ENCODE peak calls at places on chromosome 21, in four cellular contexts. One of them, this sample, is unnamed.
A peak's percentile ranks its signal among the peaks of the same experiment; 100 is the strongest.

GRCh38 chr21:31173881-31174555 is 135.7 kb upstream of the KRTAP19-8 start:
- DNase-seq in PC-3: no peak
- DNase-seq in foreskin fibroblast: peak; percentile 50
- DNase-seq in pancreas: peak; percentile 31
- DNase-seq in this sample: peak; percentile 54

GRCh38 chr21:25912402-25912746 is 177.6 kb downstream of the GABPA start:
- DNase-seq in PC-3: no peak
- DNase-seq in foreskin fibroblast: no peak
- DNase-seq in pancreas: no peak
- DNase-seq in this sample: no peak

GRCh38 chr21:35179990-35180557 is 131.0 kb upstream of the RUNX1 start:
- DNase-seq in PC-3: peak; percentile 91
- DNase-seq in foreskin fibroblast: peak; percentile 88
- DNase-seq in pancreas: no peak
- DNase-seq in this sample: peak; percentile 46

GRCh38 chr21:26846036-26846931 is 1.1 kb upstream of the ADAMTS1 start:
- DNase-seq in PC-3: peak; percentile 69
- DNase-seq in pancreas: peak; percentile 74
- DNase-seq in foreskin fibroblast: peak; percentile 95
- DNase-seq in this sample: no peak

GRCh38 chr21:43806017-43806710 is 16.8 kb downstream of the RRP1 start:
- DNase-seq in PC-3: no peak
- DNase-seq in foreskin fibroblast: no peak
- DNase-seq in pancreas: no peak
- DNase-seq in this sample: no peak

GRCh38 chr21:36909901-36910561 is 56.4 kb downstream of the HLCS start:
- DNase-seq in foreskin fibroblast: peak; percentile 93
- DNase-seq in PC-3: peak; percentile 99
- DNase-seq in pancreas: no peak
- DNase-seq in this sample: peak; percentile 95

GRCh38 chr21:20424943-20425342 is 573.3 kb upstream of the NCAM2 start:
- DNase-seq in PC-3: no peak
- DNase-seq in pancreas: no peak
- DNase-seq in foreskin fibroblast: no peak
- DNase-seq in this sample: no peak

GRCh38 chr21:16589046-16589445 is 859.3 kb downstream of the USP25 start:
- DNase-seq in pancreas: no peak
- DNase-seq in PC-3: no peak
- DNase-seq in foreskin fibroblast: no peak
- DNase-seq in this sample: no peak

GRCh38 chr21:14403681-14404318 is 20.9 kb upstream of the HSPA13 start:
- DNase-seq in PC-3: peak; percentile 65
- DNase-seq in foreskin fibroblast: peak; percentile 55
- DNase-seq in pancreas: no peak
- DNase-seq in this sample: peak; percentile 40

GRCh38 chr21:38134084-38134873 is 122.5 kb upstream of the KCNJ15 start:
- DNase-seq in pancreas: no peak
- DNase-seq in foreskin fibroblast: no peak
- DNase-seq in PC-3: no peak
- DNase-seq in this sample: no peak

GRCh38 chr21:32349333-32349944 is 43.4 kb downstream of the URB1 start:
- DNase-seq in pancreas: no peak
- DNase-seq in PC-3: no peak
- DNase-seq in foreskin fibroblast: no peak
- DNase-seq in this sample: no peak

GRCh38 chr21:37297364-37297763 is 30.2 kb upstream of the VPS26C start:
- DNase-seq in PC-3: no peak
- DNase-seq in foreskin fibroblast: no peak
- DNase-seq in pancreas: no peak
- DNase-seq in this sample: no peak

GRCh38 chr21:20404915-20405314 is 593.3 kb upstream of the NCAM2 start:
- DNase-seq in PC-3: no peak
- DNase-seq in pancreas: no peak
- DNase-seq in foreskin fibroblast: no peak
- DNase-seq in this sample: no peak

GRCh38 chr21:31917108-31917507 is 44.3 kb downstream of the HUNK start:
- DNase-seq in pancreas: no peak
- DNase-seq in foreskin fibroblast: peak; percentile 19
- DNase-seq in PC-3: no peak
- DNase-seq in this sample: no peak

GRCh38 chr21:24225432-24225831 is 1381.8 kb downstream of the MRPL39 start:
- DNase-seq in PC-3: peak; percentile 80
- DNase-seq in foreskin fibroblast: peak; percentile 2
- DNase-seq in pancreas: no peak
- DNase-seq in this sample: peak; percentile 19

GRCh38 chr21:16250282-16250681 is 520.5 kb downstream of the USP25 start:
- DNase-seq in foreskin fibroblast: no peak
- DNase-seq in PC-3: peak; percentile 10
- DNase-seq in pancreas: no peak
- DNase-seq in this sample: no peak

GRCh38 chr21:35852820-35853219 is 207.5 kb downstream of the SETD4 start:
- DNase-seq in foreskin fibroblast: no peak
- DNase-seq in pancreas: no peak
- DNase-seq in PC-3: no peak
- DNase-seq in this sample: no peak

GRCh38 chr21:27505516-27505915 is 538.6 kb upstream of the ADAMTS5 start:
- DNase-seq in PC-3: no peak
- DNase-seq in pancreas: no peak
- DNase-seq in foreskin fibroblast: peak; percentile 83
- DNase-seq in this sample: peak; percentile 88

GRCh38 chr21:14957836-14958235 is 107.0 kb downstream of the NRIP1 start:
- DNase-seq in pancreas: no peak
- DNase-seq in foreskin fibroblast: peak; percentile 36
- DNase-seq in PC-3: peak; percentile 34
- DNase-seq in this sample: no peak

GRCh38 chr21:26962516-26963305 is 4.2 kb downstream of the ADAMTS5 start:
- DNase-seq in foreskin fibroblast: peak; percentile 46
- DNase-seq in pancreas: no peak
- DNase-seq in PC-3: no peak
- DNase-seq in this sample: no peak

GRCh38 chr21:26388731-26389231 is 184.3 kb downstream of the CYYR1 start:
- DNase-seq in foreskin fibroblast: peak; percentile 85
- DNase-seq in PC-3: peak; percentile 89
- DNase-seq in pancreas: no peak
- DNase-seq in this sample: no peak

GRCh38 chr21:21806711-21807597 is 808.7 kb downstream of the NCAM2 start:
- DNase-seq in pancreas: no peak
- DNase-seq in PC-3: no peak
- DNase-seq in foreskin fibroblast: no peak
- DNase-seq in this sample: no peak

GRCh38 chr21:16071082-16071481 is 341.3 kb downstream of the USP25 start:
- DNase-seq in PC-3: no peak
- DNase-seq in pancreas: no peak
- DNase-seq in foreskin fibroblast: peak; percentile 61
- DNase-seq in this sample: peak; percentile 53

GRCh38 chr21:19878133-19878532 is 1120.1 kb upstream of the NCAM2 start:
- DNase-seq in PC-3: no peak
- DNase-seq in foreskin fibroblast: no peak
- DNase-seq in pancreas: no peak
- DNase-seq in this sample: no peak

GRCh38 chr21:35749904-35750303 is 310.4 kb downstream of the SETD4 start:
- DNase-seq in foreskin fibroblast: no peak
- DNase-seq in pancreas: no peak
- DNase-seq in PC-3: no peak
- DNase-seq in this sample: no peak

GRCh38 chr21:37658121-37658993 is 257.9 kb downstream of the KCNJ6 start:
- DNase-seq in foreskin fibroblast: peak; percentile 3
- DNase-seq in PC-3: no peak
- DNase-seq in pancreas: no peak
- DNase-seq in this sample: peak; percentile 11

GRCh38 chr21:16211339-16212303 is 481.8 kb downstream of the USP25 start:
- DNase-seq in pancreas: no peak
- DNase-seq in PC-3: no peak
- DNase-seq in foreskin fibroblast: peak; percentile 63
- DNase-seq in this sample: no peak

GRCh38 chr21:35198004-35198403 is 148.9 kb upstream of the RUNX1 start:
- DNase-seq in foreskin fibroblast: peak; percentile 92
- DNase-seq in pancreas: no peak
- DNase-seq in PC-3: peak; percentile 99
- DNase-seq in this sample: peak; percentile 66

GRCh38 chr21:31213787-31214186 is 130.3 kb downstream of the TIAM1 start:
- DNase-seq in foreskin fibroblast: no peak
- DNase-seq in pancreas: no peak
- DNase-seq in PC-3: peak; percentile 46
- DNase-seq in this sample: no peak

GRCh38 chr21:15751037-15751436 is 21.3 kb downstream of the USP25 start:
- DNase-seq in PC-3: no peak
- DNase-seq in foreskin fibroblast: no peak
- DNase-seq in pancreas: no peak
- DNase-seq in this sample: no peak

GRCh38 chr21:40952551-40953330 is 105.8 kb upstream of the DSCAM start:
- DNase-seq in PC-3: no peak
- DNase-seq in pancreas: no peak
- DNase-seq in foreskin fibroblast: no peak
- DNase-seq in this sample: no peak

GRCh38 chr21:14383596-14384210 is 757 bp upstream of the HSPA13 start:
- DNase-seq in PC-3: no peak
- DNase-seq in foreskin fibroblast: no peak
- DNase-seq in pancreas: no peak
- DNase-seq in this sample: no peak

GRCh38 chr21:28781602-28782274 is 210.9 kb downstream of the LTN1 start:
- DNase-seq in foreskin fibroblast: peak; percentile 68
- DNase-seq in PC-3: peak; percentile 72
- DNase-seq in pancreas: no peak
- DNase-seq in this sample: no peak

GRCh38 chr21:25359724-25360123 is 247.6 kb downstream of the MRPL39 start:
- DNase-seq in PC-3: peak; percentile 52
- DNase-seq in foreskin fibroblast: peak; percentile 49
- DNase-seq in pancreas: no peak
- DNase-seq in this sample: no peak

GRCh38 chr21:26811031-26811430 is 34.2 kb downstream of the ADAMTS1 start:
- DNase-seq in foreskin fibroblast: peak; percentile 45
- DNase-seq in pancreas: no peak
- DNase-seq in PC-3: no peak
- DNase-seq in this sample: no peak

GRCh38 chr21:37008705-37009104 is 2.2 kb downstream of the RIPPLY3 start:
- DNase-seq in PC-3: no peak
- DNase-seq in foreskin fibroblast: no peak
- DNase-seq in pancreas: no peak
- DNase-seq in this sample: no peak

GRCh38 chr21:41032536-41032935 is 135.4 kb upstream of the BACE2 start:
- DNase-seq in PC-3: peak; percentile 33
- DNase-seq in pancreas: no peak
- DNase-seq in foreskin fibroblast: no peak
- DNase-seq in this sample: peak; percentile 49

GRCh38 chr21:36854391-36854790 is 112.1 kb downstream of the HLCS start:
- DNase-seq in foreskin fibroblast: peak; percentile 40
- DNase-seq in PC-3: peak; percentile 62
- DNase-seq in pancreas: no peak
- DNase-seq in this sample: no peak

GRCh38 chr21:45926281-45926680 is 55.3 kb upstream of the COL6A1 start:
- DNase-seq in foreskin fibroblast: peak; percentile 12
- DNase-seq in pancreas: no peak
- DNase-seq in PC-3: no peak
- DNase-seq in this sample: no peak
- TF ChIP-seq CTCF in foreskin fibroblast: no peak
- TF ChIP-seq CTCF in pancreas: no peak
- TF ChIP-seq CTCF in PC-3: peak; percentile 29
- TF ChIP-seq CTCF in this sample: no peak

GRCh38 chr21:18443085-18443484 is 39.5 kb upstream of the TMPRSS15 start:
- DNase-seq in pancreas: no peak
- DNase-seq in PC-3: no peak
- DNase-seq in foreskin fibroblast: no peak
- DNase-seq in this sample: no peak
- H3K4me3 ChIP-seq in pancreas: no peak overlapping the region
- H3K4me3 ChIP-seq in PC-3: no peak overlapping the region
- H3K4me3 ChIP-seq in foreskin fibroblast: no peak overlapping the region
- H3K4me3 ChIP-seq in this sample: no peak overlapping the region

DNA sequence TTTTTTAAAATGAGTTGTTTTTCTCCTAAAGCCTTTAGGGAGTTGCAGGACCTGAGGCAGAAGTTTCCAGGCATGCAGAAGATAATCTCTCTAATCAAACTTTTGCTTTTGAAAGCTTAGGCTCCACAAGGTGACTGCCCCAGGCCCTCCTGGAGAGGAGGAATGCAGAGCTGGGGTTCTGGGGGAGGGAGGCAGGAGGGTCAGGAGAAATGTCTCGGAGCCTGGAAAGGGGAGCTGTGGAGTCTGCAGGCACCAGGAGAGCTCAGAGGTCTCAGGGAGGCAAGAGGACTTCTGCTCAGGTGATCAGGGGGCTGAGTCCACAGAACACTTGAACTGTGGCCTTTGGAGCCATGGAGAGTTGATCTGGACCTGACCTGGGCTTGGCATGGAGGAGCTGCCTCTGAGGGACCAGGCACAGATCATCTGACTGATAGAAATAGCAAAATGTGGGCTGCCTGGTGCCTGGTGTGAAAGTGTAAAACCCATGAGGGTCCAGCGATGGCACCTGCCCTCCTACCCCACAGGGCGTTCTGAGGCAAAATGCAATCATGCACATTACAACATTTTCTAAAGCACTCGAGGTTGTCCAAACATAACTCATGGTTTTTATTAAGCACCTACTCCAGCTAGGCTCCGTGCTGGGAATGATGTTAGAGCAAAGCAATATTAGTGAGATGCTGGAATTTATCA is 10.0 kb upstream of the ABCG1 start:
- DNase-seq in pancreas: no peak
- DNase-seq in foreskin fibroblast: no peak
- DNase-seq in PC-3: no peak
- DNase-seq in this sample: no peak
- TF ChIP-seq CTCF in pancreas: no peak
- TF ChIP-seq CTCF in foreskin fibroblast: no peak
- TF ChIP-seq CTCF in PC-3: no peak
- TF ChIP-seq CTCF in this sample: no peak

DNA sequence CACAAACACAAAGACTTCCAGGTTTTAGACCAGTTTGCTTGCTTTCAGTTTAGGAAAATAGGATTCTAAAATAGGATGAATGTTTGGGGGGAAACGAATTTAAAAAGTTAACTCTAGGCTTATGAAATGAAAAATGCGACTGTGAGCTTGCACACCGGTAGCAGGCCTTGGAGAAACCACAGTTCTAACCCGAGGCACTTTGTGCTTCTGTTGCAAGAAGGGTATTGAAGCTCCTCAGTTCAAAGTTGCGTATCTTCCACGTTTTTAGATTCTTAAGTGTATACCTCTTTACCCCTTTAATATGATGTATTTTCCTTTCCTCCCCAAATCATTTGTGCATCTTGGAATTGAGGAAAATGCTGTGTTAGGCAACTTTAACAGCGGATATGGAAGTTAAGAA is 2.4 kb downstream of the MRPS6 start:
- DNase-seq in PC-3: no peak
- DNase-seq in foreskin fibroblast: no peak
- DNase-seq in pancreas: no peak
- DNase-seq in this sample: no peak
- H3K4me3 ChIP-seq in PC-3: peak overlapping the region; percentile 78
- H3K4me3 ChIP-seq in foreskin fibroblast: peak overlapping the region; percentile 78
- H3K4me3 ChIP-seq in pancreas: no peak overlapping the region
- H3K4me3 ChIP-seq in this sample: peak overlapping the region; percentile 74

This sample was measured in astrocyte of the cerebellum.